ENCODE peak calls at places on chromosome 9, in eight cellular contexts. U is breast epithelium, R is kidney, S is adrenal gland, X is ovary, Z is DND-41, C is HCT116, O is stomach. I is an unnamed sample.

GRCh38 chr9:124008855-124009834 is 2.4 kb upstream of the LHX2 start:
- DNase-seq in U (no peak), R (no peak), S (no peak), X (no peak), Z (no peak), C (no peak), O (no peak), I (no peak)

GRCh38 chr9:15144567-15145174 is 162.3 kb downstream of the TTC39B start:
- DNase-seq in U (no peak), R (no peak), S (no peak), X (no peak), Z (no peak), C (peak), O (no peak), I (no peak)

GRCh38 chr9:137689745-137690529 is 71.1 kb downstream of the EHMT1 start:
- DNase-seq in U (no peak), R (no peak), S (no peak), X (no peak), Z (no peak), C (no peak), O (no peak), I (no peak)

GRCh38 chr9:19925674-19926503 is 137.1 kb upstream of the SLC24A2 start:
- DNase-seq in U (peak), R (peak), S (peak), X (peak), Z (peak), C (peak), O (peak), I (peak)

GRCh38 chr9:36992501-36993316 is 41.4 kb downstream of the PAX5 start:
- DNase-seq in U (no peak), R (no peak), S (no peak), X (no peak), Z (no peak), C (no peak), O (no peak), I (no peak)

GRCh38 chr9:77747163-77747562 is 99.0 kb upstream of the GNA14 start:
- DNase-seq in U (no peak), R (no peak), S (no peak), X (no peak), Z (no peak), C (no peak), O (no peak), I (no peak)

GRCh38 chr9:33101104-33101951 is 24.9 kb upstream of the SMU1 start:
- DNase-seq in U (peak), R (no peak), S (peak), X (no peak), Z (no peak), C (no peak), O (peak), I (peak)

GRCh38 chr9:93635186-93636107 is 59.1 kb downstream of the PHF2 start:
- DNase-seq in U (no peak), R (no peak), S (no peak), X (peak), Z (no peak), C (no peak), O (no peak), I (peak)

DNA sequence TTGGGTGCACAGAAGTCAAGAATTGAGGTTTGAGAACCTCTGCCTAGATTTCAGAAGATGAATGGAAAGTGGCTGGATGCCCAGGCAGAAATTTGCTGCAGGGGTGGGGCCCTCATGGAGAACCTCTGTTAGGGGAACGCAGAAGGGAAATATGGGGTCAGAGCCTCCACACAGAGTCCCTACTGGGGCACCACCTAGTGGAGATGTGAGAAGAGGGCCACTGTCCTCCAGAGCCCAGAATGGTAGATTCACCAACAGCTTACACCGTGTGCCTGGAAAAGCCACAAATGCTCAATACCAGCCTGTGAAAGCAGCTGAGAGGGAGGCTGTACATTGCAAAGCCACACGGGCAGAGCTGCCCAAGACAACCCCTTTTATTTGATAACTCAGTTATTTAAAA is 383.5 kb downstream of the TLE4 start:
- DNase-seq in U (no peak), R (no peak), S (no peak), X (no peak), Z (peak), C (no peak), O (no peak), I (no peak)
- TF ChIP-seq CTCF in U (no peak), R (no peak), S (peak), X (no peak), Z (peak), C (no peak), O (no peak), I (no peak)

DNA sequence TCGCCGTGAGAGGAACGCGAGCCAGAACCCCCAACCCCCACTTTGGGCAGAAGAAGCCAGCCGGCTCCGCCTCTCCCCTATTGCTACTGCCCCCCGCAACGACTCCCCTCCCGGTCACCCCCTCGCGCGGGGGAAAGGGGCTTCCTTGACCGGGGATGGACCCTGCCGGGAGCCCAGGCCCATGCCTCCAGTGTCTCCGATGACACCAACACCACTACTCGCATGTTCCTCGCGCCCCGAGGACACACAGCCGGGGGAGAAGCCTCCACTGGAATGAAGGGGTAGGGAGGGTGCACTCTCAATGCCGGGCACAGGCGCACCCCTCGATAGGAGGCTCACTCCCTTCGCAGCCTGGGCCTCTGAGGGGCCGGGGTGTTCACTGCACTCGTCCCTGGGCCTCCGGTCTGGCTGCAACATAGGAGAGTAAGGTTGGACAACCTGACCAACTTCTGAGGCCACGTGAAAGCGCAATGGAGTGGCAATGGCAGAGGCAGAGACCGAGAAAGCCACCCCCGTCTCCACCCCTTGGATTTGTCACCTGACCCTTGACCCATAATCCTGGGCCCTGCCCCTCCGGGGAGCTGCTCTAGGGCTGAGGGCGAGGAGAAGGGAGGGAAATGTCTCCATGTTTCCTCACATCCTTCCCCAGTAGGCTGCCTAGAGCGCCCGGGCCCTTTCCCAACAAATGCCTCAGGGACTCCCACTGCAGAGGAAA is 1.0 kb upstream of the CNTFR start:
- DNase-seq in U (no peak), R (peak), S (no peak), X (no peak), Z (no peak), C (no peak), O (no peak), I (no peak)
- H3K27ac ChIP-seq in U (peak), R (no peak), S (peak), X (no peak), Z (no peak), C (no peak), O (peak), I (peak)

GRCh38 chr9:113456235-113456634 is 7.3 kb upstream of the RGS3 start:
- DNase-seq in U (no peak), R (no peak), S (no peak), X (no peak), Z (no peak), C (no peak), O (no peak), I (no peak)
- TF ChIP-seq CTCF in U (no peak), R (no peak), S (no peak), X (no peak), Z (no peak), C (no peak), O (no peak), I (no peak)

GRCh38 chr9:2085719-2086515 is 70.8 kb downstream of the SMARCA2 start:
- DNase-seq in U (peak), R (no peak), S (no peak), X (no peak), Z (no peak), C (no peak), O (no peak), I (no peak)
- H3K27ac ChIP-seq in U (peak), R (no peak), S (no peak), X (no peak), Z (no peak), C (no peak), O (no peak), I (no peak)

I was measured in testis.